ENCODE peak calls at places on chromosome 1, in eight cellular contexts. Y is astrocyte of the spinal cord, E is H9, Q is nephron progenitor cell, R is AG04450, P is adrenal gland, C is BE2C, A is IMR-90. K is an unnamed sample.

GRCh38 chr1:212525479-212526110 is 83.0 kb upstream of the ATF3 start:
- DNase-seq in Y (peak; percentile 60), E (no peak), Q (no peak), R (no peak), P (peak; percentile 18), C (no peak), A (peak; percentile 62), K (no peak)

GRCh38 chr1:213519098-213519497 is 468.1 kb downstream of the RPS6KC1 start:
- DNase-seq in Y (no peak), E (no peak), Q (no peak), R (no peak), P (no peak), C (no peak), A (no peak), K (no peak)

GRCh38 chr1:39925727-39926342 is 24.1 kb upstream of the MYCL start:
- DNase-seq in Y (no peak), E (no peak), Q (no peak), R (no peak), P (no peak), C (no peak), A (peak; percentile 35), K (no peak)

GRCh38 chr1:85464497-85465098 is 361 bp downstream of the DDAH1 start:
- DNase-seq in Y (peak; percentile 78), E (peak; percentile 72), Q (peak; percentile 76), R (no peak), P (peak; percentile 61), C (peak; percentile 47), A (peak; percentile 73), K (peak; percentile 96)

GRCh38 chr1:241503444-241503843 is 16.1 kb downstream of the FH start:
- DNase-seq in Y (no peak), E (no peak), Q (no peak), R (no peak), P (no peak), C (no peak), A (no peak), K (no peak)

GRCh38 chr1:38153426-38154088 is 107.0 kb upstream of the POU3F1 start:
- DNase-seq in Y (no peak), E (no peak), Q (no peak), R (no peak), P (no peak), C (no peak), A (no peak), K (no peak)

GRCh38 chr1:85289207-85289847 is 12.9 kb upstream of the BCL10 start:
- DNase-seq in Y (peak; percentile 92), E (no peak), Q (no peak), R (peak; percentile 79), P (peak; percentile 46), C (no peak), A (peak; percentile 97), K (no peak)

GRCh38 chr1:232590742-232591082 is 39.2 kb downstream of the SIPA1L2 start:
- DNase-seq in Y (no peak), E (no peak), Q (no peak), R (no peak), P (no peak), C (no peak), A (no peak), K (no peak)

GRCh38 chr1:62621907-62622306 is 24.6 kb downstream of the ANGPTL3 start:
- DNase-seq in Y (peak; percentile 81), E (no peak), Q (no peak), R (peak; percentile 50), P (peak; percentile 34), C (no peak), A (peak; percentile 95), K (no peak)

GRCh38 chr1:167856711-167857418 is 57.1 kb downstream of the ADCY10 start:
- DNase-seq in Y (no peak), E (no peak), Q (no peak), R (no peak), P (no peak), C (no peak), A (no peak), K (no peak)

GRCh38 chr1:206687251-206687914 is 2.7 kb downstream of the MAPKAPK2 start:
- DNase-seq in Y (no peak), E (no peak), Q (no peak), R (no peak), P (no peak), C (no peak), A (no peak), K (no peak)

GRCh38 chr1:198156745-198157240 is at the start of gene NEK7:
- DNase-seq in Y (peak; percentile 90), E (peak; percentile 83), Q (peak; percentile 83), R (no peak), P (peak; percentile 86), C (peak; percentile 92), A (peak; percentile 78), K (peak; percentile 93)

GRCh38 chr1:207007352-207008033 is 25.1 kb downstream of the C1orf116 start:
- DNase-seq in Y (peak; percentile 90), E (no peak), Q (no peak), R (peak; percentile 70), P (no peak), C (no peak), A (peak; percentile 91), K (no peak)

GRCh38 chr1:155051777-155052398 is 772 bp downstream of the ADAM15 start:
- DNase-seq in Y (peak; percentile 19), E (no peak), Q (peak; percentile 37), R (no peak), P (peak; percentile 63), C (peak; percentile 52), A (peak; percentile 13), K (no peak)
- TF ChIP-seq CTCF in Y (no peak), E (no peak), Q (no peak), R (no peak), P (no peak), C (no peak), A (no peak), K (no peak)

GRCh38 chr1:185241127-185241526 is 75.9 kb downstream of the IVNS1ABP start:
- DNase-seq in Y (no peak), E (no peak), Q (no peak), R (no peak), P (no peak), C (no peak), A (no peak), K (no peak)

GRCh38 chr1:185250063-185250462 is 67.0 kb downstream of the IVNS1ABP start:
- DNase-seq in Y (no peak), E (no peak), Q (no peak), R (no peak), P (no peak), C (no peak), A (no peak), K (no peak)

GRCh38 chr1:185249563-185249962 is 67.5 kb downstream of the IVNS1ABP start:
- DNase-seq in Y (no peak), E (no peak), Q (no peak), R (no peak), P (no peak), C (no peak), A (no peak), K (no peak)

GRCh38 chr1:185244015-185244747 is 72.9 kb downstream of the IVNS1ABP start:
- DNase-seq in Y (peak; percentile 84), E (no peak), Q (no peak), R (peak; percentile 48), P (peak; percentile 32), C (no peak), A (peak; percentile 94), K (no peak)

DNA sequence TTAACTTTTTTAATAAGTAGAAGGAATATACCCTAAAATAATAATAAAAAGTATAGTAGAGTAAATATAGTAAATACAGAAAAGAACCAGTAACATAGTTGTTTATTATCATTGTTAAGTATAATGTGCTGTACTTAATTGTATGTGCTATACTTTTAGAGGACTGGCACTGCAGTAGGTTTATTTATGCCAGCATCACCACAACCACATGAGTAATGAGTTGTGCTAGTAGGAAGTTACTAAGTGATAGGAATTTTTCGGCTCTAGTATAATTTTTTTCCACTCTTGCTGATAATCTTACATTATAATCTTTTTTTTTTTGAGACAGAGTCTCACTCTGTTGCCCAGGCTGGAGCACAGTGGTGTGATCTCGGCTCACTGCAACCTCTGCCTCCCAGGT is 71.6 kb downstream of the IVNS1ABP start:
- DNase-seq in Y (no peak), E (no peak), Q (no peak), R (no peak), P (no peak), C (no peak), A (no peak), K (no peak)
- TF ChIP-seq CTCF in Y (no peak), E (no peak), Q (no peak), R (no peak), P (no peak), C (no peak), A (no peak), K (no peak)

DNA sequence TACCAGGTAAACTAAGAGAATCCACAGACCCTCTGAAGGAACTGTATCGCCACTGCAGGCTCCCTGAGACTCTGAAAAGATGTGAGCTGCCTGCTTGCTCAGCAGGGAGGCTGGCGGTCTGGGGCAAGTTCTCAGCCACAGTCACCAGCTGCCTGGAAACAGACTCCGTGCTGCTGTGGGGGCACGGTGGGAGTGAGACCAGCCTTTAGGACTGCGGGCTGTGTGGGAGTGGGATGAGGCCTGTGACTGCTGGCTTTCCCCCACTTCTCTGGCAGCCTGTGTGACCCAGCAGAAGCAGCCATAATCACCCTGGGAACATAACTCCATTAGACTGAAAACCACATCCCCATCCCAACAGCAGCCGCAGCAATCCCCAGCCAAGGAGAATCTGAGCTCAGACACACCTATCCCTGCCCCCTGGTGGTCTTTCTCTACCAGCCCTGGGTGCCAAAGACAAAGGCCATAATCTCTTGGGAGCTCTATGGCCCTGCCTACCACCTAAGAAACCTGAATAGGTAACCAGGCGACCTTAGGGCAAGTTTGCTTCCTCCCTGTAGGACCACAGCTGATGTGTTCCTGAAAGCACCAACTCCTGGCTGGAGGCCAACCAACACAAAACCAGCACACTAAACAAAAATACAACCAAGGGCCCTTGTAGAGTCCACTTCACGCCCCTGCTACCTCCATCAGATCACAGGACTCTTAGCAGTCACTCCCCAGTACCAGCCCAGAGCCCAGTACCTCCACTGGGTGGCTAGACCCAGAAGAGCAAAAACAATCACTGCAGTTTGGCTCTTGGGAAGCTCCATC is 151.5 kb downstream of the SMYD3 start:
- DNase-seq in Y (peak; percentile 67), E (peak; percentile 59), Q (no peak), R (no peak), P (no peak), C (peak; percentile 32), A (no peak), K (peak; percentile 68)
- TF ChIP-seq CTCF in Y (peak; percentile 31), E (peak; percentile 51), Q (no peak), R (no peak), P (no peak), C (peak; percentile 34), A (no peak), K (peak; percentile 35)

DNA sequence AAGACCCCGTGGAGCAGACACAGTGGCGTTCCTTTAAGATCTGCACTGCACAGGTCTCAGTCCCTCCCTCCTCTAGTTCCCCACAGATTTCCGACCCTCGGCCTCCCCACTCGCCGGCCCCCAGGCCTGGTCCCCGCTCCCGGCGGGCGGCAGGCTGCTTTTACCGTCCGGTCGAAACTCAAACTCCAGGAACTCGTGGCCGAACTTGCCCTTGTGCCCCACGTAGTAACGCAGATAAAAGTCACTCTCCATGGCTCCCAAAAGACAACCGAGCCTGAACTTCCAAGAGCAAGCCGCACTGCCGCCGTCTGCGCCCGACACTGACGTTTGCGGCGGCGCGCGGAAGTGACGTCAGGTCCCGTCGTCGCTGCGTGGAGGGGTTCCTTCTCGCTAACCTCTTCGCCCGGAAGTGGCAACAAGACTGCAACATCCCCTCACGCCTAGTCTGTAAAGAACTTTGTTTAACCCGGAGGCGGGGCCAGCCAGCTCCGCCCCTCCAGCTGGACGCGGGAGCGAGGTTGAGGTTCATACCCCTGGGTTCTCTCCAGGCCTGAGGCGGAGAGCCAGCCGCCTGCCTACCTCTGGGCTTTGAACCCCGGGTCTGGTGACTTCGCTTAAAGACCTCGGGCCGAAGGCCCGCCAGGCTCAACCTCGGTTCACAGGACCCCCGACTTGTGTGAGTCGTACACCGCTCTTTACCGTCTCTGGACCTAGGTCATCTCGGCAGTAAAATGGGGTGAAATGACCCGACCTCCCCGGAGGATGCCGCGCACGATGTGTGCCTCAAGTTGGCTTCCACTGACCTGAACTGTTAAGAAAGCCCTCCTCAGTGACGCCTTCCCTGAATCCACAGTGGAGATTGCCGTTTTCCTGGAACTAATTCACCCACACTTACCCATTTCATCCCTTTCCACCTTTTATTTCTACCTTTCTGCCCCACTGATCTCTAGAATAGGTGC is at the start of gene MAGOH:
- DNase-seq in Y (peak; percentile 96), E (peak; percentile 98), Q (peak; percentile 96), R (peak; percentile 88), P (peak; percentile 90), C (peak; percentile 88), A (peak; percentile 96), K (peak; percentile 95)
- TF ChIP-seq CTCF in Y (no peak), E (no peak), Q (no peak), R (no peak), P (no peak), C (no peak), A (no peak), K (no peak)

K was measured in chondrocyte.